ENCODE peak calls at places on chromosomes 5 and 9, in nine cellular contexts. S, U, V, L, E, N, T, R and X are unnamed samples.

GRCh38 chr9:16532681-16533450 is 337.6 kb downstream of the BNC2 start:
- DNase-seq in U (peak; percentile 86), L (peak; percentile 73), E (no peak), N (no peak), R (no peak), V (no peak), T (no peak), S (no peak), X (no peak)

GRCh38 chr9:83267741-83268140 is 204.8 kb upstream of the RASEF start:
- DNase-seq in T (no peak), N (peak; percentile 31), L (no peak), V (no peak), S (no peak), R (no peak), U (no peak), E (no peak), X (no peak)

GRCh38 chr9:134204041-134204440 is 39.7 kb upstream of the RNU6ATAC start:
- DNase-seq in U (no peak), R (no peak), S (no peak), V (no peak), E (no peak), T (no peak), L (no peak), N (no peak), X (no peak)

GRCh38 chr5:52328220-52328619 is 459.5 kb upstream of the ITGA1 start:
- DNase-seq in E (no peak), R (no peak), L (no peak), T (no peak), V (no peak), U (no peak), N (no peak), S (no peak), X (no peak)

GRCh38 chr9:109277451-109277850 is 43.4 kb downstream of the EPB41L4B start:
- DNase-seq in S (no peak), T (no peak), L (no peak), U (no peak), R (no peak), E (no peak), N (no peak), V (no peak), X (no peak)

GRCh38 chr5:88480766-88481499 is 212.3 kb upstream of the TMEM161B start:
- DNase-seq in R (no peak), S (no peak), N (no peak), U (peak; percentile 15), V (no peak), E (no peak), L (no peak), T (no peak), X (no peak)

GRCh38 chr5:66164044-66164790 is 20.1 kb downstream of the SREK1 start:
- DNase-seq in S (no peak), L (no peak), V (no peak), R (no peak), N (no peak), T (no peak), U (peak; percentile 89), E (no peak), X (no peak)

GRCh38 chr5:59562756-59563389 is 330.7 kb downstream of the PDE4D start:
- DNase-seq in T (peak; percentile 95), S (no peak), R (peak; percentile 90), E (no peak), U (peak; percentile 22), V (peak; percentile 82), L (peak; percentile 69), N (peak; percentile 79), X (no peak)

GRCh38 chr9:1184146-1184545 is 134.0 kb downstream of the DMRT2 start:
- DNase-seq in R (no peak), S (no peak), T (no peak), V (no peak), L (no peak), N (no peak), U (no peak), E (no peak), X (no peak)

GRCh38 chr5:68419101-68419636 is 203.6 kb downstream of the PIK3R1 start:
- DNase-seq in S (no peak), E (no peak), L (no peak), V (no peak), R (no peak), U (no peak), T (no peak), N (no peak), X (no peak)

GRCh38 chr5:91379602-91380490 is 3.3 kb downstream of the ARRDC3 start:
- DNase-seq in R (peak; percentile 95), S (peak; percentile 89), L (peak; percentile 98), U (peak; percentile 98), N (peak; percentile 97), T (peak; percentile 97), V (peak; percentile 95), E (peak; percentile 98), X (peak; percentile 64)

GRCh38 chr9:82254646-82255367 is 266.2 kb downstream of the SPATA31D1 start:
- DNase-seq in U (peak; percentile 43), L (peak; percentile 4), T (peak; percentile 15), R (no peak), S (no peak), N (no peak), V (no peak), E (no peak), X (no peak)

GRCh38 chr5:134246771-134247329 is 21.0 kb upstream of the PPP2CA start:
- DNase-seq in E (no peak), R (peak; percentile 55), V (no peak), U (peak; percentile 25), T (no peak), S (no peak), N (no peak), L (peak; percentile 58), X (no peak)

DNA sequence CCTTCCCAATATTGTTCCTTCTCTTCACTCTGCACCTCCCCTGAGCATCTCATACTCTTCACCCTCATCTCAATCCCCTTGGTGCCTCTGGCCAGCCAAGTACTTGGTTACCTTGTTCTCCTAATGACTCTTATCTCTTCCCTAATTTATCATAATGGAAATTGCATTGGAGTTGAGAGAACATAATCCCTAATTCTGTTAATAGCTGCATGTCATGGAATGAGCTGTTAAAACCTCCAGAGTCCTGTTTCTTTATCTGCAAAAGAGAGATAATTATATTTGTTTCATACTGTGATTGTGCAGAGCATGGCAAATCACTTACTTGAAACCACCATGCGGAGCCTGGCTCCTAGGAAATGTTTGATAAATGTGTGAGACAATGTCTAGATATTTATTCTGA is 1074.9 kb upstream of the DMAC1 start:
- DNase-seq in R (no peak), V (no peak), N (no peak), T (no peak), U (no peak), E (no peak), S (peak; percentile 16), L (no peak), X (no peak)
- H3K9me2 ChIP-seq in R (no peaks in the 10 kb centered on the region), V (no peaks in the 10 kb centered on the region), N (no peaks in the 10 kb centered on the region), T (no peaks in the 10 kb centered on the region), U (no peaks in the 10 kb centered on the region), E (no peaks in the 10 kb centered on the region), S (no peaks in the 10 kb centered on the region), L (no peaks in the 10 kb centered on the region), X (no peaks in the 10 kb centered on the region)

GRCh38 chr9:4341554-4341953 is 41.7 kb upstream of the GLIS3 start:
- DNase-seq in T (no peak), N (no peak), L (no peak), S (no peak), E (no peak), U (no peak), V (no peak), R (no peak), X (no peak)

GRCh38 chr9:4344946-4345345 is 45.1 kb upstream of the GLIS3 start:
- DNase-seq in R (peak; percentile 38), E (no peak), S (no peak), T (no peak), V (no peak), U (no peak), L (no peak), N (no peak), X (no peak)

GRCh38 chr9:4349841-4350418 is 50.1 kb upstream of the GLIS3 start:
- DNase-seq in T (no peak), U (no peak), R (no peak), V (no peak), N (peak; percentile 40), L (no peak), E (no peak), S (no peak), X (no peak)

DNA sequence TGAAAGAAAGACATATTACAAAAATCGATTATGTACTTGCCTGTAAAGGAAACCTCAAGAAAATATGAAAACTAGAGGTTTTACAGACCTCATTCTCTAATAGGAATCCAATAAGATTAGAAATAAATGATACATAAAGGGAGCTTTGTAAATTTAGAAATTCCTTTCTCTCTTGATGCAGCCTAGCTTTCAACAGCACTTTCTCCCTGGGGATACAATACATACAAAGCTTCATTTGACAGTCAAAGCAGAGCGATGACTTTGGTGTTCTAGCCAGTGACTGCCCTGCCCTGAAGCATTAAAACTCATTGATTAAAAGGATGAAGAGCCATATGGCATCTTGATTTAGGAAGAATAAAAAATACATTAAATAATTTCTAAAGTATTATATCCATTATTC is 46.2 kb upstream of the GLIS3 start:
- DNase-seq in N (no peak), V (no peak), R (no peak), S (no peak), E (no peak), L (no peak), T (no peak), U (no peak), X (no peak)
- H3K9me2 ChIP-seq in N (no peaks in the 10 kb centered on the region), V (no peaks in the 10 kb centered on the region), R (no peaks in the 10 kb centered on the region), S (no peaks in the 10 kb centered on the region), E (no peaks in the 10 kb centered on the region), L (no peaks in the 10 kb centered on the region), T (no peaks in the 10 kb centered on the region), U (no peaks in the 10 kb centered on the region), X (no peaks in the 10 kb centered on the region)

GRCh38 chr5:178378527-178379484 is 146.2 kb upstream of the PHYKPL start:
- DNase-seq in U (no peak), V (no peak), R (no peak), L (no peak), T (peak; percentile 16), S (no peak), E (no peak), N (no peak), X (no peak)
- H3K9me2 ChIP-seq in U (no peaks in the 10 kb centered on the region), V (no peaks in the 10 kb centered on the region), R (no peaks in the 10 kb centered on the region), L (no peaks in the 10 kb centered on the region), T (no peaks in the 10 kb centered on the region), S (no peaks in the 10 kb centered on the region), E (no peaks in the 10 kb centered on the region), N (no peaks in the 10 kb centered on the region), X (no peaks in the 10 kb centered on the region)

DNA sequence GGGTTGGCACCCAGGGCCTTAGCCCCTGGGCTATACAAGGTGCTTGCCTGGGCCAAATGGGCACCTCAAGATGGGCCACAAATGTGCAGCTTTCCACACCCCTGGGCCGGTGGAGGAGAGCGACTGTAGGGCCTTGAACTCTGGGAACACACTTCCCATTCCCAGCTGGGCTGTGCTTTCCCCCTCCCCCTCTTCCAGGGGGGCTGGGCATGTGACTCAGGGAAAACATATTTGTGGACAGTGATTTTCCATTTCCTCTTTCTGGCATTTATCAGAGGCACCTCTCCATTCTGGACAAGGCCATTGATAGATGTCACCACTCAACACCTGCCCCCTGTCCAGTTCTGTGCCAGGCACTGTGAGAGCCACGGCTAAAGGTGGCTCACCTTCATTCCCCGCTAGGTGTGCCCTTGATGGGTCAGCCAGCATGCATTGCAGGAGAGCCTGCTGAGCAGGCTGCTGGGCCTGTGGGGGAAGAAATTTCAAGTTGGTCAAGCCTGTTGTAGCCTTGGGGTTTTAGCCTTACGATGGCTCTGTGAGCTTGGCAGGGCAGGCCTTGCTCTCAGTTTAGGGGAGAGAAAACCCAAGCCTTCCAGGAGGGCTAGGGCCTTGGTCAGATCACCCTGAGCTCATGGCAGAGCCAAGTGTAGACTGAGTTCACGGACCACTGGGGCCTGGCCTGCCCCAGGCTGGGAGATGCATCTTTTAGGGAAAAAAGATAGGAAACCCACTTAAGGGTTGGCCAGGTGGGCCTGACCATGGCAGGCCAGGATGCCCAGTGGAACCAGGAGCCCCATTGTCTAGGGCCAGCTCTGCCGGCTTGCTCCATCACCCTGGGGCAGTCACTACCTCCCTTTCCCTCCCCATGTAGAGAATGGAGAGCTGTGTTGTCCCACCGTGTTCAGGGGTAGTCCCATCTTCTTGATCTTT is 113.9 kb downstream of the DAB2IP start:
- DNase-seq in E (no peak), L (peak; percentile 63), V (no peak), S (peak; percentile 48), U (peak; percentile 62), N (no peak), T (no peak), R (peak; percentile 88), X (no peak)
- H3K9me2 ChIP-seq in E (no peaks in the 10 kb centered on the region), L (no peaks in the 10 kb centered on the region), V (no peaks in the 10 kb centered on the region), S (no peaks in the 10 kb centered on the region), U (no peaks in the 10 kb centered on the region), N (no peaks in the 10 kb centered on the region), T (no peaks in the 10 kb centered on the region), R (no peaks in the 10 kb centered on the region), X (no peaks in the 10 kb centered on the region)